ENCODE peak calls at places on chromosomes 13 and 19, in eight cellular contexts. D is lower lobe of right lung, Z is Peyer's patch, I is pancreas, C is tibial artery, S is GM23248, X is adrenal gland, Y is cardiac muscle cell. E is an unnamed sample. For H3K36me3, the result is how much of the 10 kb centered on the place peaks cover.

GRCh38 chr13:63706751-63707150 is 2291.1 kb upstream of the PCDH20 start:
- DNase-seq in D (no peak), Z (no peak), I (no peak), C (no peak), S (no peak), X (no peak), Y (no peak), E (no peak)

GRCh38 chr19:35533822-35534521 is 716 bp downstream of the GAPDHS start:
- DNase-seq in D (peak), Z (no peak), I (no peak), C (no peak), S (peak), X (peak), Y (peak), E (no peak)

GRCh38 chr13:73109969-73110368 is 51.2 kb downstream of the KLF5 start:
- DNase-seq in D (no peak), Z (no peak), I (no peak), C (no peak), S (no peak), X (no peak), Y (no peak), E (no peak)

GRCh38 chr19:44845286-44845611 is 848 bp upstream of the NECTIN2 start:
- DNase-seq in D (peak), Z (no peak), I (peak), C (peak), S (no peak), X (no peak), Y (no peak), E (no peak)

GRCh38 chr19:4352701-4353121 is 9.3 kb downstream of the MPND start:
- DNase-seq in D (peak), Z (peak), I (peak), C (peak), S (peak), X (no peak), Y (peak), E (peak)

GRCh38 chr13:55517312-55517711 is 1623.4 kb upstream of the PRR20A start:
- DNase-seq in D (no peak), Z (no peak), I (no peak), C (no peak), S (no peak), X (no peak), Y (no peak), E (peak)

GRCh38 chr13:113417836-113418721 is 35.2 kb downstream of the ADPRHL1 start:
- DNase-seq in D (no peak), Z (no peak), I (no peak), C (no peak), S (no peak), X (no peak), Y (no peak), E (no peak)

GRCh38 chr19:35120898-35121297 is 5.3 kb downstream of the FXYD3 start:
- DNase-seq in D (no peak), Z (no peak), I (no peak), C (no peak), S (peak), X (no peak), Y (no peak), E (no peak)

GRCh38 chr19:35204799-35205732 is 23.5 kb downstream of the FAM187B start:
- DNase-seq in D (no peak), Z (no peak), I (no peak), C (no peak), S (no peak), X (no peak), Y (no peak), E (no peak)

GRCh38 chr19:28402701-28403290 is 810.2 kb downstream of the UQCRFS1 start:
- DNase-seq in D (no peak), Z (no peak), I (no peak), C (no peak), S (no peak), X (no peak), Y (no peak), E (no peak)

GRCh38 chr13:44899967-44900366 is 89.3 kb downstream of the NUFIP1 start:
- DNase-seq in D (no peak), Z (no peak), I (no peak), C (no peak), S (no peak), X (no peak), Y (peak), E (peak)

GRCh38 chr13:44904982-44905381 is 84.3 kb downstream of the NUFIP1 start:
- DNase-seq in D (no peak), Z (no peak), I (no peak), C (no peak), S (peak), X (peak), Y (peak), E (peak)

GRCh38 chr13:44906230-44906629 is 83.0 kb downstream of the NUFIP1 start:
- DNase-seq in D (no peak), Z (no peak), I (no peak), C (no peak), S (peak), X (no peak), Y (no peak), E (no peak)

GRCh38 chr13:44903596-44903995 is 85.7 kb downstream of the NUFIP1 start:
- DNase-seq in D (peak), Z (peak), I (no peak), C (peak), S (peak), X (peak), Y (peak), E (peak)

DNA sequence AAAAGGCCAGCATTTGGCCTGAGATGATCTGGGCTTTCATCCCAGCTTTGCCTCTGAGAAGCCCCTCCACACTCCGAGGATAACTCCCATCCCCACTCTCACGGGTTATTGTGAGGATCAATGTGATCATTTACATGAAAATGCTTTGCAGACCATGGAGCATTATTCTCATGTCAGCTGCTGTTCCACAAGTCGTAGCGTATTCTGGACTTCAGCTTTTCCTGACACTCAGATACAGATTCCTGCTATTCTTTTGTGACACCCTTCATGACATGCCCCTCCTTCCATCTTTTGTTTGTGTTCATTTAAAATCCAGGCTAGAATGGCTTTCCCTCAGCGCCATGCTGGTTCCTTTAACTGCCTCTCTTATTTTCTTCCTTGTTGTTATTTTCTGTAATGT is 86.5 kb downstream of the NUFIP1 start:
- DNase-seq in D (no peak), Z (no peak), I (no peak), C (no peak), S (no peak), X (no peak), Y (no peak), E (no peak)
- H3K27ac ChIP-seq in D (peak), Z (no peak), I (no peak), C (peak), S (peak), X (peak), Y (no peak), E (peak)

DNA sequence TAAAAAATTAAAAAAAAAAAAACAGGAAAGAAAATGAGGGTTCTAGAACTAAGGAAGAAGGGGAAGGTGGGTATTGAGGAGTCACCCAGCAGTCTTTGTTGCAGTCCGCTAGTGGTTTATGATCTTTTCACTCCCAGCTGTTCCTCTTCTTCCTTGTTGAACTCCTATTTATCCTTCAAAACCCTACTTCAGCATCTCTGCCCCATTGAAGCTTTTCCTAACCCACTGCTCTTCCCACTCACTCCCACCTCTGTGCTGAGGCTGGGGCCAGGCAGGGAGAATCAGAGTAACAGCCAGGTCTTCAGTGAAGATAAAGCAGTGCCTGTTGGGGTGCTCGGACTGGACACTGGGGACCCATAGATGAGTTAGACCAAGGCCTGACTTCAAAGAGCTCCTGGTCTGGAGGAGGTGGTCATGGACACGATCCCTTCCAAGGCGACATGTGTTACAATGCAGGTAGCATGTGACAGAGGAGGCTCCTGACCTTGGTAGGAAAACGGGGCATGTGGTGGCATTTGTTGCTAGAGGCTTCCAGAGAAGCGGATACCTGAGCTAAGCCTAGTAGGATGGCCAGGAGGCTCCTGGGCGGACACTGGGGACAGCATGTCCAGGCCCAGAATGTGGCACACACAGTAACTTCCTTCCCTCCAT is 11.4 kb downstream of the RUVBL2 start:
- DNase-seq in D (no peak), Z (no peak), I (no peak), C (no peak), S (no peak), X (no peak), Y (no peak), E (no peak)
- H3K36me3 ChIP-seq in D (half or more), Z (under half), I (under half), C (under half), S (under half), X (under half), Y (under half), E (under half)

DNA sequence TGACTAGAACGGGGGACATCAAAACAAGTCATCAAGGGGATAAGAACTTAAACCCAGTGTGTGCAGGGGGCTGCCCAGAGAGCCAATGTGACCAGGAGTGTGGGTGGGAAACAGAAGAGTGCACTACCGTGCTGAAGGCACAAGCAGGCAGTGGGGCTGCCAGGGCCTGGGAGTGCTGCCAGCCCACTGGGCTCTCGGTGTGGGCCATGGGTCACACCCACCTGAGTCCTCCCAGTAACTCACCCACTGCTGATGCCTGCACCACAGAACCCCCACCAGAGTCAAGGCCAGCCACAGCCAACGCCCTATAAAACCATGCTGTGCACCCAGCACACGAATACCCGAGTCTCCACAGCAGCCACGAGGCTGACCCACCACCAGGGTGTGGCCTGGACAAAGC is 8.5 kb downstream of the MED26 start:
- DNase-seq in D (peak), Z (no peak), I (peak), C (no peak), S (peak), X (peak), Y (no peak), E (no peak)
- H3K27ac ChIP-seq in D (peak), Z (no peak), I (no peak), C (no peak), S (peak), X (no peak), Y (no peak), E (no peak)

DNA sequence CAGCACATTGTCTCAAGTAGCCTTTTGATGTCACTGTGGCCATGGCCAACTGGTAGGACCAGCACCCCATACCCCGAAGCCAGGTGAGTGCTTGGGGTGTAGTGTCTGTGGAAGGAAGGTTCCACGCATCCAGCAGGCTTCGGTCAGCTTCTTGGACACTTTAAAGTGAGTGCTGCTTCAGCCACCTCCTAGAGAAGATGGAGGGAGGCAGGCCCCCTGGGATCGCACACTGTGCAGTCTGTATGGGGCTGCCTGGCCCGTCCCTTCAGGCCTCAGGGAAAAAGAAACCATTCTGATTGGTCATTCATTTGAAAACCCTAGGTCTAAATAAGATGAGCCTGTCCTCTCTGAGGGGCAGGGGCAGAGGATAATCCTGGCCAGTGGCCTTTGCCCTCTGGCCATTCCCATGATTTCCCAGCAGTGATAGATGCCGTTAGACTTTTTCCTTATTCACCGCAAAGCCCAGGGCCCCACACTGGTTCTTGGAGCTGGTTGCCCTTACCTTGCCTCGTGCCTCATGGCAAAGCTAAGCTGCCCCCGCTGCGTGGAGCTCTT is 30.7 kb downstream of the GATAD2A start:
- DNase-seq in D (no peak), Z (no peak), I (no peak), C (no peak), S (no peak), X (no peak), Y (no peak), E (no peak)
- H3K36me3 ChIP-seq in D (under half), Z (under half), I (under half), C (under half), S (under half), X (under half), Y (under half), E (under half)

GRCh38 chr13:57633141-57633949 is 1.8 kb downstream of the PCDH17 start:
- DNase-seq in D (peak), Z (peak), I (peak), C (peak), S (peak), X (no peak), Y (peak), E (no peak)

GRCh38 chr13:57630661-57631606 is 610 bp upstream of the PCDH17 start:
- DNase-seq in D (no peak), Z (no peak), I (peak), C (no peak), S (peak), X (no peak), Y (peak), E (peak)

GRCh38 chr13:57633950-57634828 is 2.6 kb downstream of the PCDH17 start:
- DNase-seq in D (no peak), Z (peak), I (peak), C (peak), S (no peak), X (no peak), Y (no peak), E (no peak)

GRCh38 chr13:57631607-57632275 is at the start of gene PCDH17:
- DNase-seq in D (no peak), Z (peak), I (peak), C (peak), S (peak), X (peak), Y (peak), E (no peak)

DNA sequence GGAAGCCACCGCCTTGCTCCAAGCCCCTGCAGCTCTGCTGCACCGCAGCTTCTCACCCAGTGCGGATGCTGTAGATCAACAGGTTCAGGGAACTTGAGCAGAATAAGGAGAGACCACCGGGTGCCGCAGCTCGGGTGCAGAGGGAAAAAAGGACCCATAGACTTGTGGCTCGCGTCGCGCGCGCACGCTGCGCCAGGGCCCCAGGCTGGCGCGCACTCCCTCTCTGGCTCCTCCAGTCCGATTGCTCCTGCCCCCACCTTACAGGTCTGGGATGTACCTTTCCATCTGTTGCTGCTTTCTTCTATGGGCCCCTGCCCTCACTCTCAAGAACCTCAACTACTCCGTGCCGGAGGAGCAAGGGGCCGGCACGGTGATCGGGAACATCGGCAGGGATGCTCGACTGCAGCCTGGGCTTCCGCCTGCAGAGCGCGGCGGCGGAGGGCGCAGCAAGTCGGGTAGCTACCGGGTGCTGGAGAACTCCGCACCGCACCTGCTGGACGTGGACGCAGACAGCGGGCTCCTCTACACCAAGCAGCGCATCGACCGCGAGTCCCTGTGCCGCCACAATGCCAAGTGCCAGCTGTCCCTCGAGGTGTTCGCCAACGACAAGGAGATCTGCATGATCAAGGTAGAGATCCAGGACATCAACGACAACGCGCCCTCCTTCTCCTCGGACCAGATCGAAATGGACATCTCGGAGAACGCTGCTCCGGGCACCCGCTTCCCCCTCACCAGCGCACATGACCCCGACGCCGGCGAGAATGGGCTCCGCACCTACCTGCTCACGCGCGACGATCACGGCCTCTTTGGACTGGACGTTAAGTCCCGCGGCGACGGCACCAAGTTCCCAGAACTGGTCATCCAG is 964 bp downstream of the PCDH17 start:
- DNase-seq in D (peak), Z (peak), I (peak), C (peak), S (no peak), X (no peak), Y (peak), E (no peak)
- H3K27ac ChIP-seq in D (peak), Z (no peak), I (peak), C (peak), S (no peak), X (peak), Y (no peak), E (no peak)

GRCh38 chr19:55452381-55453325 is 8.8 kb downstream of the ISOC2 start:
- DNase-seq in D (no peak), Z (peak), I (peak), C (no peak), S (peak), X (peak), Y (peak), E (peak)

GRCh38 chr19:55449469-55449868 is 6.4 kb upstream of the SHISA7 start:
- DNase-seq in D (no peak), Z (no peak), I (peak), C (no peak), S (no peak), X (no peak), Y (no peak), E (no peak)

GRCh38 chr19:55451163-55451521 is 8.0 kb upstream of the SHISA7 start:
- DNase-seq in D (no peak), Z (no peak), I (peak), C (no peak), S (no peak), X (no peak), Y (no peak), E (no peak)

GRCh38 chr19:55453861-55454260 is 7.6 kb downstream of the ISOC2 start:
- DNase-seq in D (no peak), Z (no peak), I (peak), C (no peak), S (no peak), X (no peak), Y (no peak), E (no peak)

DNA sequence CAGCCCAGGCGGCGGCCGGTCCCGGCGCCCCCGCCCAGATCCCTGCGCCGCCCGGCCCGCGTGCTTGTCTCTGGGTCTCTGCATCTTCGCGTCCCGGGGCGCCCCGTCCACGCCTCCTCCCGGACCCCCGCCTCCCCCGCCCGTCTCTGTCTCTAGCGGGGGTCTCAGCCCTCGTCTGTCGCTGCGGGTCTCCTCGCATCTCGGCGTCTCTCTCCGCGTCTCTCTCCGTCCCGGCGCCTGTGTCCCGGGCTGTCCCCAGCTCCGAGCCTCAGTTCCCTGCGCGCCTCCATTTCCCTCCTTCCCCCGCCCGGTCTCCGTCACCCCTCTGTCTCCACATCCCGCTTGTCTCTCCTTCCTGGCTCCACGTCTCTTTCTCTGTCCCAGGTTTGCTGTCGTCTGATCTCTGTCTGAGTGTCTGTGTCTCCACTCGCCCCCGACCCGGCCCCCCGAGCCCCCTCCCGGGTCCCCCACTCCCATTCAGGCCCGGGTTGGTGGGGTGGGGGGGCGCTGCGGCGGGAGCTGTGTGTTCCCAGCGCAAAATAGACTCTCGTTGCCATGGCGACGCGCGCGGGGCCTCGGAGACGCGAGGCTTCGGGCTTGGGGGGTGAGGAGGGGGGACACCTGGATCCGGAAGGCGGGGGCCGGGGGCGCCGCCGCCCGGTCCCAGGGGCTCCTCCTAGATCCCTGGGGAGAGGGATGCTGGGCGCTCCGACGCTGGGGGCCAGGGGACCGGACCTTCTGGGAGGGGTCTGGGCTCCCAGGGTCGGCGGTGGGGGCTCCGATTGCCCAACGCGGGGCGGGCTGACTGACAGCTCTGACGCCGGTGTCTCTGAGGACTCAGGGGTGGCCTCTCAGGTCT is 8.7 kb upstream of the SHISA7 start:
- DNase-seq in D (no peak), Z (no peak), I (peak), C (no peak), S (peak), X (no peak), Y (no peak), E (no peak)
- H3K36me3 ChIP-seq in D (under half), Z (under half), I (under half), C (under half), S (under half), X (under half), Y (under half), E (under half)

E was measured in SJCRH30.